ENCODE peak calls at places on chromosomes 13 and 19, in five cellular contexts. H is A549, F is fibroblast of the aortic adventitia, L is osteocyte, S is activated B cell treated with CpG ODN at 0.5 μM for 24 hours. G is an unnamed sample.

GRCh38 chr19:38870612-38871011 is 7.5 kb downstream of the RINL start:
- DNase-seq in H (no peak), F (no peak), L (no peak), S (no peak), G (no peak)

GRCh38 chr19:47315125-47315821 is 5.6 kb downstream of the C5AR1 start:
- DNase-seq in H (peak), F (peak), L (no peak), S (no peak), G (no peak)

GRCh38 chr13:97211357-97211756 is 10.8 kb upstream of the MBNL2 start:
- DNase-seq in H (no peak), F (no peak), L (no peak), S (no peak), G (no peak)

GRCh38 chr19:33675501-33676124 is 53.9 kb downstream of the CHST8 start:
- DNase-seq in H (no peak), F (no peak), L (peak), S (no peak), G (no peak)

GRCh38 chr13:75195479-75196111 is 286.4 kb downstream of the TBC1D4 start:
- DNase-seq in H (no peak), F (no peak), L (no peak), S (no peak), G (no peak)

GRCh38 chr13:32316030-32316344 is 679 bp downstream of the BRCA2 start:
- DNase-seq in H (no peak), F (no peak), L (no peak), S (no peak), G (no peak)

GRCh38 chr13:38821753-38822551 is 135.1 kb downstream of the FREM2 start:
- DNase-seq in H (no peak), F (no peak), L (no peak), S (no peak), G (no peak)

GRCh38 chr19:43651758-43652545 is 12.3 kb upstream of the CADM4 start:
- DNase-seq in H (peak), F (peak), L (no peak), S (no peak), G (peak)

GRCh38 chr13:101590479-101590878 is 138.0 kb downstream of the ITGBL1 start:
- DNase-seq in H (no peak), F (no peak), L (no peak), S (no peak), G (no peak)

GRCh38 chr13:25300861-25301346 is 521 bp upstream of the NUP58 start:
- DNase-seq in H (no peak), F (no peak), L (no peak), S (peak), G (no peak)

GRCh38 chr19:3319643-3320353 is 46.6 kb upstream of the NFIC start:
- DNase-seq in H (no peak), F (peak), L (no peak), S (no peak), G (no peak)

GRCh38 chr19:5691205-5691929 is 1.3 kb downstream of the RPL36 start:
- DNase-seq in H (no peak), F (peak), L (peak), S (peak), G (no peak)

GRCh38 chr19:56091751-56092546 is 29.1 kb downstream of the ZNF787 start:
- DNase-seq in H (peak), F (no peak), L (no peak), S (no peak), G (no peak)

GRCh38 chr19:18775586-18776287 is 15.4 kb downstream of the COMP start:
- DNase-seq in H (no peak), F (peak), L (no peak), S (no peak), G (no peak)

GRCh38 chr19:49554701-49555181 is 25.6 kb downstream of the NOSIP start:
- DNase-seq in H (no peak), F (no peak), L (no peak), S (no peak), G (no peak)

GRCh38 chr19:51366999-51367564 is 894 bp upstream of the ETFB start:
- DNase-seq in H (no peak), F (no peak), L (no peak), S (peak), G (no peak)

GRCh38 chr19:45913874-45914830 is at the start of gene NANOS2:
- DNase-seq in H (no peak), F (peak), L (no peak), S (no peak), G (no peak)

GRCh38 chr13:52677823-52678222 is 25.2 kb downstream of the SUGT1 start:
- DNase-seq in H (no peak), F (no peak), L (no peak), S (no peak), G (no peak)

GRCh38 chr19:14418743-14419037 is 451 bp downstream of the DDX39A start:
- DNase-seq in H (no peak), F (peak), L (no peak), S (no peak), G (no peak)

GRCh38 chr13:43874512-43875092 is 4.9 kb downstream of the CCDC122 start:
- DNase-seq in H (peak), F (peak), L (no peak), S (no peak), G (no peak)

GRCh38 chr19:14577885-14578427 is 4.9 kb upstream of the CLEC17A start:
- DNase-seq in H (no peak), F (no peak), L (no peak), S (peak), G (no peak)

GRCh38 chr13:48965736-48966135 is 10.0 kb upstream of the FNDC3A start:
- DNase-seq in H (no peak), F (no peak), L (no peak), S (no peak), G (no peak)

GRCh38 chr13:77319536-77319935 is 7.4 kb downstream of the MYCBP2 start:
- DNase-seq in H (no peak), F (no peak), L (no peak), S (no peak), G (no peak)

GRCh38 chr19:58213075-58213369 is 15.7 kb upstream of the ZNF544 start:
- DNase-seq in H (no peak), F (no peak), L (no peak), S (no peak), G (no peak)

GRCh38 chr19:18733196-18733647 is 49.7 kb downstream of the CRTC1 start:
- DNase-seq in H (no peak), F (peak), L (no peak), S (no peak), G (no peak)

GRCh38 chr19:15810335-15810734 is 5.1 kb downstream of the OR10H1 start:
- DNase-seq in H (no peak), F (no peak), L (no peak), S (no peak), G (no peak)

GRCh38 chr13:67574320-67575233 is 344.4 kb upstream of the PCDH9 start:
- DNase-seq in H (no peak), F (no peak), L (no peak), S (no peak), G (no peak)

GRCh38 chr13:99657848-99658265 is 156.6 kb downstream of the TM9SF2 start:
- DNase-seq in H (peak), F (peak), L (peak), S (peak), G (no peak)

GRCh38 chr19:18433039-18433691 is 4.8 kb downstream of the ISYNA1 start:
- DNase-seq in H (no peak), F (no peak), L (no peak), S (peak), G (no peak)

GRCh38 chr19:31629936-31630335 is 280.7 kb upstream of the TSHZ3 start:
- DNase-seq in H (no peak), F (no peak), L (no peak), S (no peak), G (no peak)

GRCh38 chr19:18894254-18895037 is 1.5 kb downstream of the CERS1 start:
- DNase-seq in H (peak), F (peak), L (peak), S (no peak), G (peak)

GRCh38 chr13:113904411-113904810 is 40.5 kb upstream of the GAS6 start:
- DNase-seq in H (peak), F (peak), L (no peak), S (no peak), G (no peak)

GRCh38 chr19:55602104-55603001 is 2.3 kb downstream of the ZNF524 start:
- DNase-seq in H (no peak), F (no peak), L (no peak), S (no peak), G (no peak)

GRCh38 chr19:22530042-22530441 is 104.1 kb upstream of the ZNF492 start:
- DNase-seq in H (no peak), F (no peak), L (no peak), S (no peak), G (no peak)

GRCh38 chr19:38839816-38840582 is 8.4 kb upstream of the ECH1 start:
- DNase-seq in H (no peak), F (no peak), L (no peak), S (no peak), G (no peak)

GRCh38 chr13:38685974-38686571 is 804 bp upstream of the FREM2 start:
- DNase-seq in H (no peak), F (no peak), L (no peak), S (no peak), G (no peak)

GRCh38 chr19:32599736-32600157 is 18.8 kb downstream of the PDCD5 start:
- DNase-seq in H (peak), F (peak), L (peak), S (no peak), G (no peak)

GRCh38 chr13:50277906-50278305 is 262.7 kb downstream of the KCNRG start:
- DNase-seq in H (no peak), F (no peak), L (no peak), S (no peak), G (no peak)

DNA sequence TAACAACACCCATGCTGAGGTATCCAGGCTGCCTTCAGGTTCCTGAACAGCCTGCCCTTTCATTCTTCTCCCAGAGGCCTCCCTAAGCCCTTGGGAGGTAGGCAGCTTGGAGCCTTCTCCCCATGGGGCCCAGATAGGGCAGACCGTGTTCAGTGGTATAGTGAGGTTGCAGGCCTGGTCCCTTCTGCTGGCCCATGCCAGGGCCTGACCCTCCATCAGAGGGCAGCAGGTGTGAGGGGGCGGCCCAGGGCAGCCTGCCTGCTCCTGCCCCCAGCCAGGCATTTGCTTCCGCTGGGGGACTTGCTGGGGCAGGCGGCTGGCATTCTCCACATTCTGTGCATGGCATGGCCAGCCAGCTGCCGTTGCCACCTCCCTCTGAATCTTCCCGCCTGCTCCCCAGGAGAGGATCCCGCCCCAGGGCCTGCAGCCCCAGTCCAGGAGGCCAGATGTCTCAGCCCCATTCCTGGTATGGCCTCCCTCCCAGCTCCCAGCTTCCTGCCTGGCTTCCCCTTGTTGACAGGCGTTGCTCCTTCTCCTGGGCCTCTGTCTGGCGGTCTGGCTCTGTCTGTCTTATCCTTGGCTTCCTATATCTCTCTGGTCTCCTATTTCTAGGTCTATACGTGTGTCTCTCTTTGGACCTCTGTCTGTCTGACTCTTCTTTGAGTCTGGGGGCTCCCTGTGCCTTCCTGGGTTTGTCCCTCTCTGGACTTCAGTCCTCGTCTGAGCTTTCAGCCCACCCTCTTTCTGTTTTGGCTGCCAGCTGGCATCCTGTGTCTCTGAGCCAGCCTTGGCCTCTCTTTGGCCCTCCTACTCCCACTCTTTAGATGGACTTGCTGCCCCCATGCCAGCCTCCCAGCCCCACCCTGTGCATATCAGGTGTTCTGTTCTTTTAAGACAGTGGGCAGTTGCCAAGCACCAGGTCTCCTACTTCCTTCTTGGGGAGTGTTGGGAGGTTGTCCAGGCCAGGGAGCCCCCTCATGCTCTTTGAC is 9.1 kb downstream of the CIC start:
- DNase-seq in H (no peak), F (peak), L (peak), S (no peak), G (no peak)
- TF ChIP-seq CTCF in H (no peak), F (no peak), L (no peak), S (no peak), G (no peak)

GRCh38 chr13:33541962-33542308 is 256.4 kb upstream of the STARD13 start:
- DNase-seq in H (no peak), F (no peak), L (no peak), S (no peak), G (no peak)

GRCh38 chr13:33542309-33543088 is 256.9 kb upstream of the STARD13 start:
- DNase-seq in H (peak), F (peak), L (peak), S (peak), G (peak)

GRCh38 chr13:33543089-33543459 is 257.5 kb upstream of the STARD13 start:
- DNase-seq in H (no peak), F (no peak), L (no peak), S (no peak), G (no peak)

GRCh38 chr13:33536639-33537425 is 251.3 kb upstream of the STARD13 start:
- DNase-seq in H (no peak), F (no peak), L (no peak), S (no peak), G (no peak)

GRCh38 chr13:33537691-33538090 is 252.1 kb upstream of the STARD13 start:
- DNase-seq in H (no peak), F (no peak), L (no peak), S (no peak), G (no peak)
- TF ChIP-seq CTCF in H (no peak), F (no peak), L (no peak), S (no peak), G (no peak)

GRCh38 chr13:46679369-46680180 is 117.4 kb downstream of the ESD start:
- DNase-seq in H (no peak), F (peak), L (no peak), S (peak), G (no peak)
- TF ChIP-seq CTCF in H (no peak), F (peak), L (peak), S (no peak), G (no peak)

GRCh38 chr19:40803857-40804782 is 5.1 kb downstream of the EGLN2 start:
- DNase-seq in H (no peak), F (no peak), L (no peak), S (peak), G (no peak)
- TF ChIP-seq CTCF in H (no peak), F (no peak), L (no peak), S (no peak), G (no peak)

GRCh38 chr19:42122691-42123607 is 9.3 kb downstream of the POU2F2 start:
- DNase-seq in H (no peak), F (no peak), L (no peak), S (peak), G (no peak)
- TF ChIP-seq CTCF in H (no peak), F (no peak), L (no peak), S (no peak), G (no peak)

GRCh38 chr19:44776402-44777096 is 1.1 kb upstream of the CBLC start:
- DNase-seq in H (no peak), F (no peak), L (no peak), S (no peak), G (no peak)

GRCh38 chr19:44774614-44775013 is 3.1 kb upstream of the CBLC start:
- DNase-seq in H (no peak), F (no peak), L (no peak), S (no peak), G (no peak)

GRCh38 chr19:44779150-44779549 is 1.5 kb downstream of the CBLC start:
- DNase-seq in H (no peak), F (no peak), L (no peak), S (no peak), G (no peak)

GRCh38 chr19:44775676-44776240 is 1.9 kb upstream of the CBLC start:
- DNase-seq in H (no peak), F (no peak), L (no peak), S (no peak), G (no peak)

DNA sequence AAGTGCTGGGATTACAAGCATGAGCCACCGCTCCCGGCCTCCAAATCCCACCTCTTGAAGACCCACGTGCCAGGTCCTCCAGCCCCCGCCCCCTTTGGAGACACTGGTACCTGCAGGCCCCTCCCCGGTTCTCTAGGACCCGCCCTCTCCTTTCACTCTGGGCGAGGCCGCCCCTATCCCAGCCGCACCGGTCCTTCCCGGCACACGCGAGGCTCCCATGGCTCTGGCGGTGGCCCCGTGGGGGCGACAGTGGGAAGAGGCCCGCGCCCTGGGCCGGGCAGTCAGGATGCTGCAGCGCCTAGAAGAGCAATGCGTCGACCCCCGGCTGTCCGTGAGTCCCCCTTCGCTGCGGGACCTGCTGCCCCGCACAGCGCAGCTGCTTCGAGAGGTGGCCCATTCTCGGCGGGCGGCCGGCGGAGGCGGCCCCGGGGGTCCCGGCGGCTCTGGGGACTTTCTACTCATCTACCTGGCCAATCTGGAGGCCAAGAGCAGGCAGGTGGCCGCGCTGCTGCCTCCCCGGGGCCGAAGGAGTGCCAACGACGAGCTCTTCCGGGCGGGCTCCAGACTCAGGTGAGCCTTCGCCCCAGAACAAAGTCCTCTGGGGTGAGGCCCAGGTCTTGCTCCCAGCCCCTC is at the start of gene CBLC:
- DNase-seq in H (no peak), F (no peak), L (no peak), S (no peak), G (no peak)
- TF ChIP-seq CTCF in H (no peak), F (no peak), L (no peak), S (no peak), G (no peak)

DNA sequence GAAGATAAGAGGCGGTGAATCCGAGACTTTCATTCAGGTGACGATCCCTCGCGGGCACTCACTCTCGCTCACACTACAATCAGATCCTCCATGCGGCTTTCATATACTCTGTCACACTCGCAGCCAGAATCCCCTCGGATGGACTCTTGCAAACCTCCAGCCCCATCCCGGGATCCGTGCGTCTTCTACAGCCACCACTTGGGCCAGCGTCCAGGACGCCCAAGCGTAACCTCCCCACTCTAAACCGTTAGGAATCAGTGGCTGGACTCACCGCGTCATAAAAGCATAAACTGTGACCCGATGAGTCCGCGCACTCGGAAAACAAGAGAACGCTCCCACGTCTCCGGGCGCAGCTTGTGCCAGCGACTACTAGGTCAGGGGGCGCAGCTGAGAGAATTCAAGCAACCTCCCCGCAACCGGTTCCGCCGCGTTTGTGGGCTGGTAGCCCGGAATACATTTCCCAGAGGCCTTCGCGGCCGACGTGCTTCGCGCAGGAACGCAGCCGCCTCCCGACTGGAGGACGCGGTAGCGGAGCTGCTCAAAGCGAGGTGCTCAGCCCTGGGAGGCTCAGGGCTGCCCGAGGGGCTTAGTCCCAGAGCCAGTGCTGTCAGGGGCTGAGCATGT is 27.6 kb downstream of the ZNF607 start:
- DNase-seq in H (no peak), F (peak), L (peak), S (peak), G (peak)
- TF ChIP-seq CTCF in H (no peak), F (no peak), L (no peak), S (no peak), G (peak)

GRCh38 chr13:63636231-63636993 is 2220.8 kb upstream of the PCDH20 start:
- DNase-seq in H (peak), F (no peak), L (no peak), S (no peak), G (no peak)
- TF ChIP-seq CTCF in H (peak), F (no peak), L (peak), S (no peak), G (no peak)

GRCh38 chr13:28494537-28494860 is 429 bp downstream of the FLT1 start:
- DNase-seq in H (no peak), F (no peak), L (no peak), S (peak), G (no peak)

GRCh38 chr13:28493740-28494536 is 990 bp downstream of the FLT1 start:
- DNase-seq in H (no peak), F (no peak), L (no peak), S (peak), G (no peak)

GRCh38 chr13:28495586-28496564 is 947 bp upstream of the FLT1 start:
- DNase-seq in H (no peak), F (no peak), L (no peak), S (no peak), G (no peak)

GRCh38 chr13:28492527-28493367 is 2.2 kb downstream of the FLT1 start:
- DNase-seq in H (no peak), F (no peak), L (no peak), S (no peak), G (no peak)

GRCh38 chr13:28494861-28495585 is at the start of gene FLT1:
- DNase-seq in H (no peak), F (no peak), L (peak), S (peak), G (no peak)
- TF ChIP-seq CTCF in H (no peak), F (no peak), L (no peak), S (no peak), G (no peak)

GRCh38 chr19:29964171-29964570 is 22.1 kb downstream of the URI1 start:
- DNase-seq in H (no peak), F (no peak), L (no peak), S (no peak), G (no peak)

GRCh38 chr19:29963576-29963975 is 21.5 kb downstream of the URI1 start:
- DNase-seq in H (no peak), F (no peak), L (no peak), S (no peak), G (no peak)

GRCh38 chr19:29965529-29965928 is 23.5 kb downstream of the URI1 start:
- DNase-seq in H (no peak), F (peak), L (no peak), S (no peak), G (no peak)

GRCh38 chr19:29967623-29968022 is 25.6 kb downstream of the URI1 start:
- DNase-seq in H (no peak), F (peak), L (no peak), S (no peak), G (no peak)

GRCh38 chr19:29966594-29967249 is 24.7 kb downstream of the URI1 start:
- DNase-seq in H (no peak), F (peak), L (no peak), S (no peak), G (no peak)
- TF ChIP-seq CTCF in H (peak), F (peak), L (peak), S (no peak), G (peak)